ENCODE peak calls at places on chromosome 5, in seven cellular contexts. B, A, K, T, H, Q and D are unnamed samples.

GRCh38 chr5:32707394-32707997 is 3.6 kb upstream of the NPR3 start:
- DNase-seq in B (peak; percentile 27), A (no peak), K (no peak), T (no peak), H (no peak), Q (peak; percentile 34), D (no peak)

GRCh38 chr5:82308997-82309670 is 31.0 kb upstream of the RPS23 start:
- DNase-seq in B (no peak), A (no peak), K (no peak), T (no peak), H (no peak), Q (peak; percentile 29), D (no peak)

GRCh38 chr5:103929310-103930003 is 366.9 kb upstream of the NUDT12 start:
- DNase-seq in B (peak; percentile 67), A (no peak), K (no peak), T (no peak), H (no peak), Q (peak; percentile 43), D (no peak)

GRCh38 chr5:142783601-142784291 is 13.6 kb downstream of the ARHGAP26 start:
- DNase-seq in B (no peak), A (no peak), K (no peak), T (no peak), H (peak; percentile 65), Q (peak; percentile 4), D (peak; percentile 77)

GRCh38 chr5:60810438-60811085 is 33.5 kb downstream of the ELOVL7 start:
- DNase-seq in B (no peak), A (no peak), K (no peak), T (no peak), H (no peak), Q (peak; percentile 39), D (no peak)

GRCh38 chr5:141491323-141492167 is 2.7 kb downstream of the PCDHGC5 start:
- DNase-seq in B (no peak), A (no peak), K (no peak), T (no peak), H (no peak), Q (no peak), D (no peak)

GRCh38 chr5:64298586-64298985 is 132.9 kb downstream of the RNF180 start:
- DNase-seq in B (no peak), A (no peak), K (no peak), T (no peak), H (no peak), Q (no peak), D (no peak)

GRCh38 chr5:171367424-171368370 is 20.0 kb upstream of the NPM1 start:
- DNase-seq in B (peak; percentile 91), A (no peak), K (no peak), T (no peak), H (no peak), Q (peak; percentile 89), D (no peak)

GRCh38 chr5:151565971-151566370 is 25.2 kb downstream of the FAT2 start:
- DNase-seq in B (no peak), A (no peak), K (no peak), T (no peak), H (no peak), Q (no peak), D (no peak)

GRCh38 chr5:169895876-169896275 is 84.4 kb downstream of the INSYN2B start:
- DNase-seq in B (no peak), A (no peak), K (no peak), T (no peak), H (peak; percentile 85), Q (peak; percentile 24), D (peak; percentile 55)

GRCh38 chr5:158194561-158194961 is 335.6 kb upstream of the CLINT1 start:
- DNase-seq in B (no peak), A (no peak), K (no peak), T (no peak), H (no peak), Q (no peak), D (no peak)

GRCh38 chr5:2896371-2897275 is 145.1 kb upstream of the IRX2 start:
- DNase-seq in B (no peak), A (no peak), K (no peak), T (no peak), H (no peak), Q (no peak), D (no peak)

GRCh38 chr5:65029178-65029577 is 260.4 kb downstream of the CWC27 start:
- DNase-seq in B (no peak), A (no peak), K (no peak), T (no peak), H (no peak), Q (peak; percentile 71), D (no peak)

GRCh38 chr5:157502143-157502647 is 42.2 kb downstream of the NIPAL4 start:
- DNase-seq in B (no peak), A (peak; percentile 50), K (no peak), T (no peak), H (no peak), Q (peak; percentile 44), D (no peak)

GRCh38 chr5:73374520-73375235 is 73.9 kb downstream of the FOXD1 start:
- DNase-seq in B (no peak), A (no peak), K (no peak), T (no peak), H (no peak), Q (peak; percentile 92), D (no peak)

GRCh38 chr5:91306497-91306896 is 76.6 kb downstream of the ARRDC3 start:
- DNase-seq in B (no peak), A (no peak), K (no peak), T (no peak), H (no peak), Q (no peak), D (no peak)

GRCh38 chr5:155919125-155919524 is 407.8 kb upstream of the SGCD start:
- DNase-seq in B (no peak), A (no peak), K (no peak), T (no peak), H (no peak), Q (no peak), D (no peak)

GRCh38 chr5:127353339-127353738 is 62.7 kb downstream of the MEGF10 start:
- DNase-seq in B (no peak), A (no peak), K (no peak), T (no peak), H (no peak), Q (no peak), D (no peak)

GRCh38 chr5:138489705-138490104 is 24.4 kb downstream of the EGR1 start:
- DNase-seq in B (no peak), A (no peak), K (no peak), T (no peak), H (no peak), Q (no peak), D (no peak)

GRCh38 chr5:61052870-61053269 is 107.9 kb downstream of the NDUFAF2 start:
- DNase-seq in B (peak; percentile 68), A (no peak), K (no peak), T (no peak), H (no peak), Q (peak; percentile 93), D (no peak)

GRCh38 chr5:36152324-36153298 is 700 bp downstream of the SKP2 start:
- DNase-seq in B (no peak), A (no peak), K (no peak), T (no peak), H (no peak), Q (peak; percentile 45), D (no peak)

GRCh38 chr5:35198681-35199080 is 31.6 kb downstream of the PRLR start:
- DNase-seq in B (peak; percentile 31), A (no peak), K (no peak), T (no peak), H (no peak), Q (no peak), D (no peak)

GRCh38 chr5:177300236-177300880 is 3.2 kb downstream of the RAB24 start:
- DNase-seq in B (peak; percentile 84), A (peak; percentile 76), K (peak; percentile 80), T (peak; percentile 61), H (peak; percentile 66), Q (peak; percentile 75), D (peak; percentile 63)

GRCh38 chr5:107431998-107432397 is 238.7 kb downstream of the EFNA5 start:
- DNase-seq in B (peak; percentile 35), A (no peak), K (no peak), T (no peak), H (no peak), Q (peak; percentile 65), D (no peak)

GRCh38 chr5:145076040-145076439 is 759.1 kb downstream of the PRELID2 start:
- DNase-seq in B (no peak), A (no peak), K (no peak), T (no peak), H (no peak), Q (no peak), D (no peak)

GRCh38 chr5:154567155-154567554 is 89.1 kb upstream of the HAND1 start:
- DNase-seq in B (no peak), A (no peak), K (no peak), T (no peak), H (no peak), Q (no peak), D (no peak)

GRCh38 chr5:1744393-1745189 is 55.0 kb downstream of the MRPL36 start:
- DNase-seq in B (no peak), A (no peak), K (no peak), T (no peak), H (peak; percentile 19), Q (no peak), D (no peak)

GRCh38 chr5:395156-395920 is 47.6 kb upstream of the EXOC3 start:
- DNase-seq in B (no peak), A (no peak), K (peak; percentile 47), T (no peak), H (peak; percentile 40), Q (peak; percentile 68), D (peak; percentile 18)

GRCh38 chr5:170151105-170151831 is 45.6 kb downstream of the FOXI1 start:
- DNase-seq in B (peak; percentile 42), A (no peak), K (no peak), T (peak; percentile 85), H (peak; percentile 78), Q (peak; percentile 90), D (peak; percentile 82)